ENCODE peak calls at places on chromosome 20, in nine cellular contexts. One of them, this sample, is unnamed.

GRCh38 chr20:11882651-11883050 is 35.0 kb upstream of the BTBD3 start:
- DNase-seq in LNCaP clone FGC: no peak
- DNase-seq in nephron progenitor cell: no peak
- DNase-seq in AG10803: no peak
- DNase-seq in transverse colon: no peak
- DNase-seq in choroid plexus epithelial cell: no peak
- DNase-seq in A549: no peak
- DNase-seq in lower lobe of right lung: no peak
- DNase-seq in right atrium auricular region: no peak
- DNase-seq in this sample: no peak

GRCh38 chr20:35490736-35491181 is 35.4 kb downstream of the CEP250 start:
- DNase-seq in LNCaP clone FGC: no peak
- DNase-seq in nephron progenitor cell: no peak
- DNase-seq in AG10803: no peak
- DNase-seq in transverse colon: peak
- DNase-seq in choroid plexus epithelial cell: no peak
- DNase-seq in A549: no peak
- DNase-seq in lower lobe of right lung: no peak
- DNase-seq in right atrium auricular region: no peak
- DNase-seq in this sample: no peak

GRCh38 chr20:47686545-47686944 is 98.7 kb downstream of the SULF2 start:
- DNase-seq in LNCaP clone FGC: no peak
- DNase-seq in nephron progenitor cell: no peak
- DNase-seq in AG10803: peak
- DNase-seq in transverse colon: no peak
- DNase-seq in choroid plexus epithelial cell: peak
- DNase-seq in A549: no peak
- DNase-seq in lower lobe of right lung: no peak
- DNase-seq in right atrium auricular region: no peak
- DNase-seq in this sample: no peak

GRCh38 chr20:31831771-31832306 is 12.7 kb downstream of the MYLK2 start:
- DNase-seq in LNCaP clone FGC: no peak
- DNase-seq in nephron progenitor cell: no peak
- DNase-seq in AG10803: no peak
- DNase-seq in transverse colon: no peak
- DNase-seq in choroid plexus epithelial cell: no peak
- DNase-seq in A549: no peak
- DNase-seq in lower lobe of right lung: no peak
- DNase-seq in right atrium auricular region: no peak
- DNase-seq in this sample: no peak

GRCh38 chr20:17560344-17561074 is 9.4 kb upstream of the DSTN start:
- DNase-seq in LNCaP clone FGC: no peak
- DNase-seq in nephron progenitor cell: no peak
- DNase-seq in AG10803: no peak
- DNase-seq in transverse colon: no peak
- DNase-seq in choroid plexus epithelial cell: no peak
- DNase-seq in A549: no peak
- DNase-seq in lower lobe of right lung: no peak
- DNase-seq in right atrium auricular region: no peak
- DNase-seq in this sample: no peak

GRCh38 chr20:52812231-52812847 is 159.8 kb upstream of the TSHZ2 start:
- DNase-seq in LNCaP clone FGC: no peak
- DNase-seq in nephron progenitor cell: no peak
- DNase-seq in AG10803: no peak
- DNase-seq in transverse colon: no peak
- DNase-seq in choroid plexus epithelial cell: no peak
- DNase-seq in A549: no peak
- DNase-seq in lower lobe of right lung: no peak
- DNase-seq in right atrium auricular region: no peak
- DNase-seq in this sample: no peak

GRCh38 chr20:53642196-53643030 is 48.8 kb upstream of the ZNF217 start:
- DNase-seq in LNCaP clone FGC: no peak
- DNase-seq in nephron progenitor cell: peak
- DNase-seq in AG10803: peak
- DNase-seq in transverse colon: peak
- DNase-seq in choroid plexus epithelial cell: peak
- DNase-seq in A549: peak
- DNase-seq in lower lobe of right lung: no peak
- DNase-seq in right atrium auricular region: no peak
- DNase-seq in this sample: no peak

GRCh38 chr20:7924692-7925091 is 15.6 kb downstream of the HAO1 start:
- DNase-seq in LNCaP clone FGC: no peak
- DNase-seq in nephron progenitor cell: no peak
- DNase-seq in AG10803: peak
- DNase-seq in transverse colon: no peak
- DNase-seq in choroid plexus epithelial cell: peak
- DNase-seq in A549: no peak
- DNase-seq in lower lobe of right lung: no peak
- DNase-seq in right atrium auricular region: no peak
- DNase-seq in this sample: no peak

GRCh38 chr20:11229772-11230171 is 556.0 kb upstream of the JAG1 start:
- DNase-seq in LNCaP clone FGC: no peak
- DNase-seq in nephron progenitor cell: no peak
- DNase-seq in AG10803: peak
- DNase-seq in transverse colon: peak
- DNase-seq in choroid plexus epithelial cell: peak
- DNase-seq in A549: peak
- DNase-seq in lower lobe of right lung: peak
- DNase-seq in right atrium auricular region: peak
- DNase-seq in this sample: no peak

GRCh38 chr20:18266282-18266681 is 22.0 kb upstream of the ZNF133 start:
- DNase-seq in LNCaP clone FGC: no peak
- DNase-seq in nephron progenitor cell: no peak
- DNase-seq in AG10803: no peak
- DNase-seq in transverse colon: no peak
- DNase-seq in choroid plexus epithelial cell: no peak
- DNase-seq in A549: no peak
- DNase-seq in lower lobe of right lung: no peak
- DNase-seq in right atrium auricular region: no peak
- DNase-seq in this sample: no peak

GRCh38 chr20:57767456-57767855 is 57.6 kb upstream of the PMEPA1 start:
- DNase-seq in LNCaP clone FGC: no peak
- DNase-seq in nephron progenitor cell: no peak
- DNase-seq in AG10803: no peak
- DNase-seq in transverse colon: no peak
- DNase-seq in choroid plexus epithelial cell: no peak
- DNase-seq in A549: no peak
- DNase-seq in lower lobe of right lung: no peak
- DNase-seq in right atrium auricular region: no peak
- DNase-seq in this sample: no peak

GRCh38 chr20:57772349-57772964 is 62.6 kb upstream of the PMEPA1 start:
- DNase-seq in LNCaP clone FGC: no peak
- DNase-seq in nephron progenitor cell: no peak
- DNase-seq in AG10803: peak
- DNase-seq in transverse colon: no peak
- DNase-seq in choroid plexus epithelial cell: peak
- DNase-seq in A549: peak
- DNase-seq in lower lobe of right lung: no peak
- DNase-seq in right atrium auricular region: no peak
- DNase-seq in this sample: no peak

GRCh38 chr20:57769756-57770155 is 59.9 kb upstream of the PMEPA1 start:
- DNase-seq in LNCaP clone FGC: no peak
- DNase-seq in nephron progenitor cell: no peak
- DNase-seq in AG10803: no peak
- DNase-seq in transverse colon: no peak
- DNase-seq in choroid plexus epithelial cell: no peak
- DNase-seq in A549: no peak
- DNase-seq in lower lobe of right lung: no peak
- DNase-seq in right atrium auricular region: no peak
- DNase-seq in this sample: no peak

GRCh38 chr20:57770852-57771746 is 61.3 kb upstream of the PMEPA1 start:
- DNase-seq in LNCaP clone FGC: no peak
- DNase-seq in nephron progenitor cell: no peak
- DNase-seq in AG10803: no peak
- DNase-seq in transverse colon: no peak
- DNase-seq in choroid plexus epithelial cell: no peak
- DNase-seq in A549: no peak
- DNase-seq in lower lobe of right lung: no peak
- DNase-seq in right atrium auricular region: no peak
- DNase-seq in this sample: no peak

DNA sequence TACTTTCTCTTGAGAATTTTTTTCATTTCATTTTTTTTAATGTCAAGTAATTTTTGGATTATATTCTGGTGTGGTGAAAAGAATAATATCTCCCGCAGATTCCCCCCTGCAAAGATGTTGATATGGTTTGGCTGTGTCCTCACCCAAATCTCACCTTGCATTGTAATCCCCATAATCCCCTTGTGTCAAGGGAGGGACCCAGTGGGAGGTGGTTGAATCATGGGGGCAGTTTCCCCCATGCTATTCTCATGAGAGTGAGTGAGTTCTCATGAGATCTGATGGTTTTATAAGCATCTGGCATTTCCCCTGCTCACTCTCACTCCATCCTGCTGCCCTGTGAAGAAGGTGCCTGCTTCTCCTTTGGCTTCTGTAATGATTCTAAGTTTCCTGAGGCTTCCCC is 58.7 kb upstream of the PMEPA1 start:
- DNase-seq in LNCaP clone FGC: no peak
- DNase-seq in nephron progenitor cell: no peak
- DNase-seq in AG10803: no peak
- DNase-seq in transverse colon: no peak
- DNase-seq in choroid plexus epithelial cell: no peak
- DNase-seq in A549: no peak
- DNase-seq in lower lobe of right lung: no peak
- DNase-seq in right atrium auricular region: no peak
- DNase-seq in this sample: no peak
- TF ChIP-seq CTCF in LNCaP clone FGC: no peak
- TF ChIP-seq CTCF in nephron progenitor cell: no peak
- TF ChIP-seq CTCF in AG10803: no peak
- TF ChIP-seq CTCF in transverse colon: no peak
- TF ChIP-seq CTCF in choroid plexus epithelial cell: no peak
- TF ChIP-seq CTCF in A549: no peak
- TF ChIP-seq CTCF in lower lobe of right lung: no peak
- TF ChIP-seq CTCF in right atrium auricular region: no peak
- TF ChIP-seq CTCF in this sample: no peak

DNA sequence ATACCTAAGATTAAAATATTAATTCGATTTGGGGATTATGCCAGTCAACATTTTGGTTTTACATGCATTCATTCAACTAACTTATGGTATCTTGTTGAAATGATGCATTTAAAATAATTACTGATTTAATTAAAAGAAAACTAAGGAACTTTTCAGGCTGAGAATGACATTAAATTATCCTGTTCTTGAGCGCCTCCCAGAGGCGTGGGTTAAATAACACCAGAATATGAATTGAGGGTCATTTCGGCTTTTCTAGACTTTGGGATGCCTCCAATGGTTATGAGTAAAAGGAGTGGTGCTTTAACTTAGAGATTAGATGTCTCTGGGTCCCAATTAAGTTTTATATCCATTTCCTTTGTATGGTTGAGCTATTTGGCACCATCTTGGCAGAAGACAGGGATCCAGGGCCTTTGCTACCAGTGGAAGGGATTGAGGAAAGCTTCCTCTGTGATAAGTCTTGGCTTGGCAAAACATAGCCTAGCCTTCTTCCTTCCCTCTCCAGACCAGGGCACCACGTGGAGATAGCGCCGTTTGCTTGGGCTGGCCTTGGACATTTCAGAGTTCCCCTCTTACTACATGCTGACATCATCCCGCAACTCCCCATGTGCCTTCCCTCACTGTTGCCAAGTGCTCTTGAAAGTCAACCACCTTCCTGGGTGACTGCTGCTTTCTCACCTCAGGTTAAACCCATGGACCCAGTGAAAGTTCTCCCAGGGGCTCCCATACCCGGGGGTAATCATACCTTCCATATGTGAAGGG is 28.7 kb downstream of the GNAS start:
- DNase-seq in LNCaP clone FGC: no peak
- DNase-seq in nephron progenitor cell: no peak
- DNase-seq in AG10803: no peak
- DNase-seq in transverse colon: no peak
- DNase-seq in choroid plexus epithelial cell: no peak
- DNase-seq in A549: no peak
- DNase-seq in lower lobe of right lung: no peak
- DNase-seq in right atrium auricular region: no peak
- DNase-seq in this sample: no peak
- TF ChIP-seq CTCF in LNCaP clone FGC: no peak
- TF ChIP-seq CTCF in nephron progenitor cell: no peak
- TF ChIP-seq CTCF in AG10803: no peak
- TF ChIP-seq CTCF in transverse colon: peak
- TF ChIP-seq CTCF in choroid plexus epithelial cell: peak
- TF ChIP-seq CTCF in A549: peak
- TF ChIP-seq CTCF in lower lobe of right lung: no peak
- TF ChIP-seq CTCF in right atrium auricular region: no peak
- TF ChIP-seq CTCF in this sample: no peak

DNA sequence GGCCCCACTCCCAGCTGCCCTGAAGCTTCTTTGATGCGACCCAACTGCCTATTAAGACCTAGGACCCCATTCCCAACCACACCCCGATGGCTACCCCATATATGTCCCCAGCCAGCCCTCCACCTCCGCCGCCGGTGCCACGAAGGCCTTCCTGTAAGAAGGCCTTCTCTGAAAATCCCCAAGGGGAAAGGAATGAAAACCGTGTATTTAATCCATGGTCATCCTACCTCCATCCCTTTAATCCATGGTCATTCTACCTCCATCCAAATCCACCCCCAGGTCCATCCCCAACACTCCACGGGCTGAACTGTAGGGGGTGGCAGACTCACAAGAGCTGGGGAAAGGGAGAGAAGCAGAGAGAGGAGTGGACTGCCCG is 545 bp upstream of the VSX1 start:
- DNase-seq in LNCaP clone FGC: no peak
- DNase-seq in nephron progenitor cell: no peak
- DNase-seq in AG10803: no peak
- DNase-seq in transverse colon: no peak
- DNase-seq in choroid plexus epithelial cell: no peak
- DNase-seq in A549: no peak
- DNase-seq in lower lobe of right lung: no peak
- DNase-seq in right atrium auricular region: peak
- DNase-seq in this sample: no peak
- TF ChIP-seq CTCF in LNCaP clone FGC: no peak
- TF ChIP-seq CTCF in nephron progenitor cell: no peak
- TF ChIP-seq CTCF in AG10803: no peak
- TF ChIP-seq CTCF in transverse colon: no peak
- TF ChIP-seq CTCF in choroid plexus epithelial cell: peak
- TF ChIP-seq CTCF in A549: no peak
- TF ChIP-seq CTCF in lower lobe of right lung: no peak
- TF ChIP-seq CTCF in right atrium auricular region: no peak
- TF ChIP-seq CTCF in this sample: no peak

DNA sequence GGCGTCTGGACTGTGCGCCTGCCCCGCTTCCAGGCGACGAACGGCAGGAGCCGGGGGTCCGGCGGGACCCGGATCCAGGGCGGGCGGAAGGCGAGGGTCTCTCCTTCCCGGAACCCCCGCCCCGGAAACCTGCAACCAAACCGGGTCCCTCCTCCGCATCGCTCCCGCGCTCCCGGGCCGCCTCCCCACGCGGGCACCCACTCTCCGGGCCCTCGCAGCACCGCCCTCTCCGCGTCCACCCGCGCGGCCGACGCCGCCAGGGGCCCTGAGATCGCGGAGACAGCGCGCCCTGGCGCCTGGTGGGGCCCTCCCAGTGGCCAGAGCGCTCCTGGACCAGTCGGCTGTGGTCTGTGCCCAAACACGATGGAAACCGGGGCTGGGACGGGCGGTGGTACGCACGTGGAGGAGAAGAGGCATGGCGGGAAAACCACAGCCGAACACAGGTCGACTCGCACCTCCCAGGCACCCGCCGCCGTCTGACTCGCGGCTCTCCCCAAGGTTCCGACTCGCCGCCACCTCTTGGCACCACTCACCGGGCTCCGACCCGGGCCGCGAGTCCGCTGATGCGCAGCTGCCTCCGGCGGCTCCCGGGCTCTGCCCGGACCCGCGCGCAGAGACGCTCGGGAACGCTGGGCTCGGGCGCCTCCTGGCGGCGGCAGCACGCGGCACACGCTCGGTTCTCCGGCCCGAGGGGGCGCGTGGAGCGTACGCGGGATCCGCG is 7.9 kb downstream of the NKX2-2 start:
- DNase-seq in LNCaP clone FGC: peak
- DNase-seq in nephron progenitor cell: peak
- DNase-seq in AG10803: peak
- DNase-seq in transverse colon: peak
- DNase-seq in choroid plexus epithelial cell: peak
- DNase-seq in A549: peak
- DNase-seq in lower lobe of right lung: peak
- DNase-seq in right atrium auricular region: no peak
- DNase-seq in this sample: peak
- TF ChIP-seq CTCF in LNCaP clone FGC: peak
- TF ChIP-seq CTCF in nephron progenitor cell: peak
- TF ChIP-seq CTCF in AG10803: peak
- TF ChIP-seq CTCF in transverse colon: peak
- TF ChIP-seq CTCF in choroid plexus epithelial cell: peak
- TF ChIP-seq CTCF in A549: peak
- TF ChIP-seq CTCF in lower lobe of right lung: peak
- TF ChIP-seq CTCF in right atrium auricular region: peak
- TF ChIP-seq CTCF in this sample: peak

This sample was measured in progenitor cell of endocrine pancreas.